ENCODE peak calls at places on chromosomes 5 and 9, in seven cellular contexts. G is astrocyte of the spinal cord, I is ovary, K is cardiac muscle cell, M is bronchial epithelial cell, Z is transverse colon, S is uterus. D is an unnamed sample.

GRCh38 chr9:129282308-129283211 is 104.5 kb upstream of the IER5L start:
- DNase-seq in G (no peak), I (peak; percentile 18), K (no peak), M (no peak), Z (peak; percentile 5), S (no peak), D (no peak)

GRCh38 chr5:146001544-146002185 is 65.3 kb downstream of the SH3RF2 start:
- DNase-seq in G (no peak), I (no peak), K (no peak), M (peak; percentile 51), Z (no peak), S (no peak), D (no peak)

GRCh38 chr5:116361171-116361967 is 213.3 kb downstream of the SEMA6A start:
- DNase-seq in G (peak; percentile 27), I (peak; percentile 23), K (peak; percentile 58), M (peak; percentile 35), Z (peak; percentile 69), S (no peak), D (peak; percentile 55)

GRCh38 chr5:128009399-128009798 is 74.2 kb upstream of the SLC12A2 start:
- DNase-seq in G (peak; percentile 3), I (no peak), K (no peak), M (no peak), Z (no peak), S (no peak), D (no peak)

GRCh38 chr5:2996248-2996647 is 244.8 kb upstream of the IRX2 start:
- DNase-seq in G (no peak), I (no peak), K (no peak), M (no peak), Z (no peak), S (no peak), D (no peak)

GRCh38 chr9:82168585-82168984 is 180.0 kb downstream of the SPATA31D1 start:
- DNase-seq in G (peak; percentile 48), I (no peak), K (no peak), M (peak; percentile 91), Z (no peak), S (no peak), D (no peak)

GRCh38 chr9:89935791-89936190 is 331.0 kb downstream of the GADD45G start:
- DNase-seq in G (no peak), I (no peak), K (no peak), M (no peak), Z (no peak), S (no peak), D (no peak)

GRCh38 chr5:57007349-57007748 is 55.4 kb upstream of the MIER3 start:
- DNase-seq in G (no peak), I (no peak), K (no peak), M (no peak), Z (no peak), S (no peak), D (no peak)

GRCh38 chr9:122265265-122265900 is 701 bp downstream of the MRRF start:
- DNase-seq in G (peak; percentile 14), I (no peak), K (no peak), M (peak; percentile 37), Z (peak; percentile 28), S (no peak), D (peak; percentile 27)

GRCh38 chr9:136903041-136903554 is 16.8 kb downstream of the TRAF2 start:
- DNase-seq in G (no peak), I (no peak), K (no peak), M (no peak), Z (no peak), S (no peak), D (no peak)

GRCh38 chr9:13707635-13708410 is 428.3 kb upstream of the MPDZ start:
- DNase-seq in G (peak; percentile 71), I (no peak), K (no peak), M (peak; percentile 94), Z (no peak), S (no peak), D (peak; percentile 25)

GRCh38 chr9:114908104-114908621 is 22.2 kb downstream of the TNFSF8 start:
- DNase-seq in G (peak; percentile 47), I (no peak), K (no peak), M (peak; percentile 100), Z (no peak), S (no peak), D (peak; percentile 51)

GRCh38 chr5:97854871-97855762 is 672.1 kb upstream of the RIOK2 start:
- DNase-seq in G (peak; percentile 56), I (no peak), K (no peak), M (no peak), Z (no peak), S (no peak), D (peak; percentile 24)

GRCh38 chr5:40676643-40677333 is 2.9 kb upstream of the PTGER4 start:
- DNase-seq in G (peak; percentile 88), I (no peak), K (no peak), M (peak; percentile 79), Z (no peak), S (peak; percentile 25), D (peak; percentile 78)

GRCh38 chr5:2149196-2149541 is 266.4 kb upstream of the IRX4 start:
- DNase-seq in G (no peak), I (no peak), K (no peak), M (no peak), Z (no peak), S (no peak), D (peak; percentile 85)

GRCh38 chr9:81035171-81035570 is 654.2 kb downstream of the TLE1 start:
- DNase-seq in G (peak; percentile 82), I (no peak), K (no peak), M (no peak), Z (no peak), S (peak; percentile 52), D (peak; percentile 78)

GRCh38 chr9:114097613-114098020 is 1.5 kb downstream of the KIF12 start:
- DNase-seq in G (no peak), I (no peak), K (no peak), M (peak; percentile 25), Z (peak; percentile 72), S (no peak), D (peak; percentile 30)

GRCh38 chr9:86434039-86434726 is 80.0 kb upstream of the TUT7 start:
- DNase-seq in G (peak; percentile 81), I (peak; percentile 80), K (peak; percentile 57), M (peak; percentile 55), Z (no peak), S (peak; percentile 85), D (peak; percentile 49)

GRCh38 chr5:159440235-159440634 is 109.9 kb upstream of the IL12B start:
- DNase-seq in G (no peak), I (no peak), K (no peak), M (no peak), Z (no peak), S (no peak), D (no peak)
- TF ChIP-seq CTCF in G (no peak), I (no peak), K (no peak), M (no peak), Z (no peak), S (no peak), D (no peak)

GRCh38 chr9:109037946-109038345 is 24.6 kb upstream of the CTNNAL1 start:
- DNase-seq in G (no peak), I (no peak), K (no peak), M (peak; percentile 75), Z (no peak), S (no peak), D (no peak)

GRCh38 chr9:109033941-109034700 is 20.8 kb upstream of the CTNNAL1 start:
- DNase-seq in G (no peak), I (no peak), K (no peak), M (no peak), Z (no peak), S (no peak), D (no peak)

GRCh38 chr9:109039539-109039938 is 26.2 kb upstream of the CTNNAL1 start:
- DNase-seq in G (no peak), I (no peak), K (no peak), M (no peak), Z (no peak), S (no peak), D (no peak)

GRCh38 chr9:109036744-109037680 is 23.7 kb upstream of the CTNNAL1 start:
- DNase-seq in G (no peak), I (no peak), K (peak; percentile 57), M (no peak), Z (no peak), S (no peak), D (no peak)

DNA sequence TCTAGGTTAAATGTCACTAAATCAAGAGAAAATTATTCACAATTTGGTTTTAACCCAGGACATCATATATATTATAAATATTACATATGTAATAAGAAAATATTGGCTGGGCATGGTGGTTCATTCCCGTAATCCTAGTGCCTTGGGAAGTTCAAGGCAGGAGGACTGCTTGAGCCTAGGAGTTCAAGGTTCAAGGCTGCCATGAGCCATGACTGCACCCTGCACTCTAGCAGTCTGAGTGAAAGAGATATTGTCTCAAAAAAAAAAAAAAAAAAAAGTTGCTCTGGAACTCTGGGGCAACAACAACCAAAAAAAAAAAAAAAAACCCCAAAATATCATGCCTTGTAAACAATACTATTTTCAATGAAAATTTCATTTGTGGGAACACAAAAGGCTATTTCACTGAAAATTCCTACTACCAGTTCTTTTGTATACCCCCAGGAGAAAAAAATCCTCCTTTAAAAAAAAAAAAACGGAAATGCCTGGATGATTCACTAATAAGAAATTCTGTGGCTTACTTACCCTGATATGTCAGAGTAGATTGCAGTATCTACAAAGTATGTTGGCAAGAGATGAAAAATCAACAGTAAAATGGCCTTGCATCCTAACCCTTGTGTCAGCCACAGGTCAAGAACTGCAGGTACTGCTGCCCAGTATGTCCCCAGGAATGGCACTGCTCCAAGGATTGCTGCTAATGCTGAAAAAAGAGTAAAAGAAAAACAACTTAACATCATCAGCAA is 22.6 kb upstream of the CTNNAL1 start:
- DNase-seq in G (peak; percentile 92), I (peak; percentile 85), K (no peak), M (peak; percentile 85), Z (no peak), S (peak; percentile 61), D (peak; percentile 85)
- H3K4me3 ChIP-seq in G (no peak overlapping the region), I (no peak overlapping the region), K (no peak overlapping the region), M (no peak overlapping the region), Z (no peak overlapping the region), S (no peak overlapping the region), D (no peak overlapping the region)

DNA sequence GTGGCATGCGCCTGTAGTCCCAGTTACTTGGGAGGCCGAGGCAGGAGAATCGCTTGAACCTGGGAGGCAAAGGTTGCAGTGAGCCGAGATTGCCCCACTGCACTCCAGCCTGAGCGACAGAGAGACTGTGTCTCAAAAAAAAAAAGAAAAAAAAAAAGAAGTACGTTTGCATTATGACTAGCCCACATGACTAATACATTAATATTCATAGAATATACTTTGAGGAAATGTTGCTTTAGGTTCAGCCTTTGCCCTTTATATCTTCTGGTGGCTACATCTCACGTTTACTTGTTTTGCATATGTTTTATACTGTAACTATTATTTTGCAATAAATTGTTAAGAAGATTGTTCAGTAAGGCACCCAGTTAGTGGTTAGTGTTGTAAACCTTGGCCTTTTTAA is 82.5 kb upstream of the LRRC70 start:
- DNase-seq in G (no peak), I (no peak), K (no peak), M (peak; percentile 42), Z (no peak), S (no peak), D (no peak)
- TF ChIP-seq CTCF in G (no peak), I (no peak), K (no peak), M (no peak), Z (no peak), S (no peak), D (no peak)

GRCh38 chr5:54646285-54647101 is 128.9 kb downstream of the SNX18 start:
- DNase-seq in G (peak; percentile 96), I (peak; percentile 87), K (peak; percentile 88), M (peak; percentile 89), Z (peak; percentile 72), S (peak; percentile 50), D (peak; percentile 58)
- H3K4me3 ChIP-seq in G (no peak overlapping the region), I (peak overlapping the region; percentile 7), K (no peak overlapping the region), M (no peak overlapping the region), Z (no peak overlapping the region), S (no peak overlapping the region), D (peak overlapping the region; percentile 13)

GRCh38 chr5:122154910-122155309 is 25.6 kb downstream of the ZNF474 start:
- DNase-seq in G (peak; percentile 89), I (no peak), K (no peak), M (no peak), Z (no peak), S (no peak), D (peak; percentile 61)
- TF ChIP-seq CTCF in G (no peak), I (no peak), K (no peak), M (no peak), Z (no peak), S (no peak), D (no peak)

D was measured in foreskin fibroblast.